ENCODE peak calls at places on chromosomes 5 and 9, in four cellular contexts. M is K562, K is GM12878, C is HL-60. O is an unnamed sample.

GRCh38 chr9:116286287-116286686 is 132.7 kb downstream of the PAPPA start:
- DNase-seq in M (no peak), K (no peak), C (no peak), O (no peak)

GRCh38 chr9:110578896-110579752 is at the start of gene SVEP1:
- DNase-seq in K (no peak), M (no peak), C (peak), O (peak)

GRCh38 chr5:111584651-111585050 is 72.3 kb upstream of the STARD4 start:
- DNase-seq in M (no peak), K (no peak), C (peak), O (no peak)

GRCh38 chr5:132489871-132490483 is 596 bp downstream of the IRF1 start:
- DNase-seq in M (peak), C (no peak), K (no peak), O (peak)

GRCh38 chr5:33408816-33409215 is 31.9 kb upstream of the TARS1 start:
- DNase-seq in M (no peak), C (no peak), K (no peak), O (no peak)

GRCh38 chr9:92968081-92968480 is 20.8 kb downstream of the FGD3 start:
- DNase-seq in C (no peak), M (no peak), K (no peak), O (no peak)

GRCh38 chr5:141828162-141828561 is 50.0 kb downstream of the PCDH1 start:
- DNase-seq in C (no peak), K (no peak), M (no peak), O (no peak)

GRCh38 chr9:68933434-68934318 is 80.2 kb downstream of the PRKACG start:
- DNase-seq in K (peak), M (no peak), C (no peak), O (no peak)

GRCh38 chr9:92538541-92538940 is 2.8 kb upstream of the ECM2 start:
- DNase-seq in C (peak), K (no peak), M (no peak), O (no peak)

DNA sequence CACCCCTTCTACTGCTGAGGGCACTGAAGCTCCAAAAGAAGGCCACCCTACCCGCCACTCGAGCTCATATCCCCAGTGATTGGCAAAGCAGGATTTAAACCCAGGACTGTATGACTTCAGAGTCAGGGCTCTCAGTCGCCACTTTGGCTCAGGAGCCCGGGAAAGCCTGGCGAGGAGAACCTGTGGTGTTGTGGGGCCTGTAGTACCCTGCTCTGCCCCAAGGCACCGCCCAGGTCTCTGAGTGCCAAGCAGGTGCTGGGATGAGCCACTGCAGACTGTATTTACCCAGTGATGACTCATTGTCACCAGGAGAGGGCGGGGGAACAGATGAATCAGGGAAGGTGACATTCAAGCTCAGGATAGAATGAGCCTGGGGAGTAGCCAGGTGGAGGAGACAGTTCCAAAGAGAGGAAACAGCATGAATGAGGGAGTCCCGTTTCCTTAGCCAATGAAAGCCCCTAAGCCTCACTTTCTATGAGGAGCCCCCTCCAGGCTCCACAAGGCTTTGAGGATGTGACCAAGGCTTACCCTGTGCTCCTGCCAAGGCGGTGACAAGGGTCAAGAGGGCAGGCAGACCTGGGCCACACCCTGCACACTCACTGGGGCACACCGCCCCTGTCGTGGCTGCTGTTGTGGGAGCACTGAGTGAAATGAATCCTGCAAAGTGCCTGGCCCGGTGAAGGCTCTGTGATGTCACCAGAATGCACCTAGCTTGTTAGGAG is 17.8 kb upstream of the DPM2 start:
- DNase-seq in C (peak), M (peak), K (no peak), O (peak)
- TF ChIP-seq SPI1 in C (no peak), M (no peak), K (no peak), O (no peak)

GRCh38 chr9:130348341-130348740 is 82.8 kb downstream of the HMCN2 start:
- DNase-seq in M (no peak), C (no peak), K (no peak), O (no peak)

GRCh38 chr9:130347931-130348330 is 82.4 kb downstream of the HMCN2 start:
- DNase-seq in C (no peak), M (no peak), K (no peak), O (no peak)

GRCh38 chr9:130345993-130346385 is 80.4 kb downstream of the HMCN2 start:
- DNase-seq in M (no peak), K (no peak), C (no peak), O (no peak)

GRCh38 chr9:130346431-130346830 is 80.9 kb downstream of the HMCN2 start:
- DNase-seq in M (no peak), K (no peak), C (no peak), O (no peak)

DNA sequence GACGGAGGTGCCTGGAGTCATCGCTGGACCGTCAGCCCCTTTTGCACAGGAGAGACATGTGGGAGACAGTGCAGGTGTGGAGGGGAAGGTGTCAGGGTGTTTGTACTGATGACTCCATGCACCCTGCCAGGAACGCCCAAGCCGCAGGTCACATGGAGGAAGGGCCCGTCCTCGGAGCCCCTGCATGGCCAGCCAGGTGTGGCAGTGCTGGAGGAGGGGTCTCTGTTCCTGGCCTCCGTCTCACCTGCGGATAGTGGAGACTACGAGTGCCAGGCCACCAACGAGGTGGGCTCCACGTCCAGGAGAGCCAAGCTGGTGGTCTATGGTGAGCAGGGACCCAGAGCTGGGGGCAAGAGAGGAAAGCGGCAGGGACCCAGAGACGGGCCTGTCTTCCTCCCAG is 81.5 kb downstream of the HMCN2 start:
- DNase-seq in M (no peak), K (no peak), C (no peak), O (no peak)
- TF ChIP-seq SPI1 in M (no peak), K (no peak), C (no peak), O (no peak)

DNA sequence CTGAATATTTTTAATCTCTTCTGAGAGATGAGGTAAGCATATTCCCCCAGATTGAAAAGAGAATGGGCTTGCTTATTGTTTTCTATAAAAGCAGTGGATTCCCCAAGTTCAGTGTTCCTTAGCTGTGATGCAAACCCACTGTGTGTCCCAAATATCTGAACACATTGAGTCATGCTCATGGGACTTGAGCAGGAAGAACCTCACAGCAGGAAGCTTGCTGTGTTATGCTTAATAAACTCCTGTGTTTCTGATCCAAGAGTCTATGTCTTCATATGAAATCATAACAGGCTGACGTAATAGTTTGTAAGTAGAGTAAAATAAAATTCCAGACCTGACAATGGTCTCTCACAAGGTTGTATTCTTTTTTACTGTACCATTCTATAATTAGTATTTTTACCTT is 24.8 kb upstream of the LOX start:
- DNase-seq in K (no peak), M (no peak), C (no peak), O (no peak)
- TF ChIP-seq SPI1 in K (no peak), M (no peak), C (no peak), O (no peak)

GRCh38 chr5:134070648-134070978 is 43.9 kb upstream of the TCF7 start:
- DNase-seq in C (no peak), K (no peak), M (no peak), O (no peak)
- TF ChIP-seq SPI1 in C (no peak), K (no peak), M (no peak), O (no peak)

DNA sequence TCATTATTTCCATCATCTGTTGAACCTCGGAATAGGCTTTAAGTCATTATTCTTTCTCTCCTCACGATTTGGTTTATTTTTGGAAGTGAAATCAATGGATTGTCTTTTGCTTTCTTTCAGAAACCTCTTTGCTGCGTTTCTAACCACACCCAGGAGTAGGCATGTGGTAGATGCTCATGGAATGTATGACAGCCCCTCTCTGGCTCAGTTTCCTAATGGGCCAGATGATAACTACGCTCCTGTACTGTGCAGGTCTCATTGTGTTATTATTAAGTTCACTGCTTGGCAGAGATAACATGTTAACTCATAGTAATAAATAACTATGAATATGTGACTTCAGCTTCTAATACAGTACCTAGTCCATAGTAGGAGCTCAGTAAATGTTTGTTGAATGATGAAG is 175.5 kb upstream of the KLF4 start:
- DNase-seq in M (no peak), K (no peak), C (no peak), O (no peak)
- TF ChIP-seq SPI1 in M (no peak), K (no peak), C (no peak), O (no peak)

DNA sequence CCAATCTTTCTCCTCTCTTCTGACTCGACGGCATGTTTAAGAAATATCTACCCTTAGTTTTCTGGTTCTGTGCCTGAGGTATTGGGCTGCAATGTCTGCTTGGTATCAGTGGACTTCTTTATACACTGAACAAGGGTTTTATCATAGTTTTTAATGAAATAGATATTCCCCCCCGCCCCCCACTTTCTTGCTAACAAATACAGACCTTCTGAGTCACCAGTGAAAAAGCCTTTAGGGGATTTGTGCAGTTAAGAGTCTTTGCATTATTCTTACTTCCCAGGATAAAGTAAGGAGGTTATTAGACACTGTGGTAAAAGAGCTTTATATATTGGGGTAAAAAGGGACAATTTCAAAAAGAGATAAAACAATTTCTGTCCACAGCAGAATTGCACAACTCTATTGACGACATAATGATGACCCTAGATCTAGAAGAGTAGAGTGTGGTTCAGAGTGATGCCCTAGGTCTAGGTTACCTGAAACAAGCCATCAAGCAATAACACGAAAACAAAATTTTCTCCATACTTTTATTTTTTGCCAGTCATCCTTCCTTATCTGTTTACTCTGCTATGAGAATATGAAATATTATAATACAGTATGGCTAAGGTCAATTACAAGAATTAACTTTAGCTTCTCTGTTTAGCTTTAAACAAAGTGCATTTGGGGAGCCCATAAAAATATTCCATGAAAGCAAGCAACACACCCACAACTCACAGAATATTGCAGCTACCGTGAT is 110.7 kb downstream of the PLK2 start:
- DNase-seq in K (no peak), M (no peak), C (no peak), O (no peak)
- TF ChIP-seq SPI1 in K (no peak), M (no peak), C (no peak), O (no peak)

GRCh38 chr5:56152437-56152836 is 80.7 kb downstream of the ANKRD55 start:
- DNase-seq in K (peak), M (no peak), C (no peak), O (no peak)
- TF ChIP-seq SPI1 in K (no peak), M (no peak), C (no peak), O (no peak)

GRCh38 chr5:55511010-55511409 is 23.8 kb downstream of the PLPP1 start:
- DNase-seq in M (no peak), K (no peak), C (no peak), O (no peak)
- TF ChIP-seq SPI1 in M (no peak), K (no peak), C (no peak), O (no peak)

DNA sequence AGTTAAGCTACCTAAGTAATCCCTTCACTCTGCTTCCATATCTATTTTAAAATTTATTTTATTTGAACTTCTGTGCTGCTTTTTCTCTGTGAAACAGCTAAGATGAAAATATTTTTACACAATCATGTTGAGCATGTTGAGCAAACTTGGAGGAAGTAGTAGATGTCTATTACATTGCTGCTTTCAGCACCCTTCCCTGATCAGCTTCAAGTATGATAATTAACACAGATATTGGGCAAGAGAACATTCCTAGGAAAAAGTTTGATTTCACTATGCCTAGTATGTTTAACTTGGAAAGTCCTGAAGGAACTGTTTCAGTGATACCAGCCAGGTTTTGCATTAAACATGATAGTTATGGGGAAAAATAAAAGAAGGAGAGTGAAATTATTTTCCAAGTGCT is 283.6 kb downstream of the ELAVL2 start:
- DNase-seq in C (no peak), M (no peak), K (no peak), O (no peak)
- TF ChIP-seq SPI1 in C (no peak), M (no peak), K (no peak), O (no peak)

GRCh38 chr5:98468188-98468869 is 305.1 kb upstream of the RGMB start:
- DNase-seq in C (no peak), K (no peak), M (no peak), O (no peak)

GRCh38 chr5:98463222-98463621 is 310.2 kb upstream of the RGMB start:
- DNase-seq in C (no peak), M (no peak), K (no peak), O (no peak)

GRCh38 chr5:98461485-98461884 is 312.0 kb upstream of the RGMB start:
- DNase-seq in C (no peak), K (no peak), M (no peak), O (no peak)

GRCh38 chr5:98463676-98464075 is 309.8 kb upstream of the RGMB start:
- DNase-seq in C (no peak), M (no peak), K (no peak), O (no peak)

GRCh38 chr5:98464737-98465330 is 308.6 kb upstream of the RGMB start:
- DNase-seq in C (no peak), M (no peak), K (no peak), O (no peak)
- TF ChIP-seq SPI1 in C (no peak), M (no peak), K (peak), O (peak)

O was measured in GM12891.